ENCODE peak calls at places on chromosome 7, in ten cellular contexts. I, X, Y, K, M, T, Q, H, S and R are unnamed samples.

GRCh38 chr7:154942718-154943117 is 60.2 kb downstream of the PAXIP1 start:
- DNase-seq in K (no peak), X (no peak), Y (no peak), T (no peak), S (no peak), H (no peak), I (no peak), M (no peak), Q (no peak), R (no peak)

GRCh38 chr7:50591098-50591479 is 25.9 kb upstream of the DDC start:
- DNase-seq in S (no peak), Y (no peak), I (no peak), T (no peak), Q (no peak), K (no peak), X (no peak), H (no peak), M (no peak), R (no peak)

GRCh38 chr7:54116956-54117355 is 425.2 kb upstream of the VSTM2A start:
- DNase-seq in H (no peak), Q (no peak), X (no peak), I (no peak), M (no peak), T (no peak), K (no peak), Y (no peak), S (no peak), R (no peak)

GRCh38 chr7:41045556-41046123 is 657.2 kb downstream of the INHBA start:
- DNase-seq in X (no peak), H (no peak), S (peak), T (no peak), M (no peak), K (peak), Q (peak), Y (no peak), I (no peak), R (no peak)

GRCh38 chr7:17564678-17565209 is 266.3 kb downstream of the AHR start:
- DNase-seq in M (peak), T (no peak), I (no peak), S (no peak), X (no peak), Y (peak), Q (peak), H (no peak), K (no peak), R (no peak)

GRCh38 chr7:111089822-111090426 is 1.0 kb upstream of the LRRN3 start:
- DNase-seq in I (no peak), S (peak), H (peak), M (no peak), Y (peak), K (peak), T (peak), Q (peak), X (no peak), R (no peak)

GRCh38 chr7:36796850-36797618 is 72.7 kb upstream of the AOAH start:
- DNase-seq in S (no peak), I (no peak), K (no peak), Y (no peak), Q (no peak), H (no peak), T (no peak), M (no peak), X (no peak), R (no peak)

GRCh38 chr7:55191926-55192692 is 173.0 kb upstream of the LANCL2 start:
- DNase-seq in M (no peak), H (peak), Y (no peak), K (no peak), I (no peak), X (no peak), Q (no peak), S (no peak), T (peak), R (no peak)

GRCh38 chr7:158075633-158076001 is 512.0 kb downstream of the PTPRN2 start:
- DNase-seq in Q (no peak), K (no peak), S (no peak), M (no peak), X (no peak), Y (no peak), T (no peak), I (no peak), H (no peak), R (no peak)

GRCh38 chr7:52269669-52270068 is 765.8 kb upstream of the POM121L12 start:
- DNase-seq in Q (no peak), T (no peak), K (no peak), H (no peak), I (no peak), X (no peak), S (no peak), Y (no peak), M (no peak), R (no peak)

GRCh38 chr7:38276096-38276857 is 2.8 kb upstream of the TARP start:
- DNase-seq in M (peak), X (no peak), Q (no peak), Y (no peak), S (no peak), T (no peak), K (no peak), H (no peak), I (no peak), R (no peak)

GRCh38 chr7:26348234-26348851 is 56.7 kb downstream of the SNX10 start:
- DNase-seq in Y (no peak), K (no peak), I (no peak), Q (peak), X (no peak), M (no peak), H (no peak), S (no peak), T (no peak), R (no peak)

GRCh38 chr7:128863433-128863989 is 855 bp downstream of the ATP6V1F start:
- DNase-seq in I (peak), Y (peak), S (peak), X (peak), Q (peak), T (peak), M (peak), H (peak), K (peak), R (peak)

GRCh38 chr7:126083014-126083413 is 1153.4 kb upstream of the POT1 start:
- DNase-seq in Y (no peak), Q (no peak), M (no peak), S (no peak), T (no peak), K (no peak), X (no peak), I (no peak), H (no peak), R (no peak)

GRCh38 chr7:2019693-2020511 is 212.8 kb downstream of the MAD1L1 start:
- DNase-seq in K (no peak), I (no peak), T (peak), Q (no peak), S (peak), Y (peak), M (peak), H (peak), X (peak), R (peak)

GRCh38 chr7:155009570-155010157 is 6.7 kb upstream of the PAXIP1 start:
- DNase-seq in H (no peak), X (peak), Q (no peak), K (peak), S (peak), I (no peak), T (no peak), Y (peak), M (no peak), R (no peak)

GRCh38 chr7:23277359-23277989 is 21.7 kb upstream of the MALSU1 start:
- DNase-seq in I (peak), H (peak), X (peak), Y (peak), T (peak), K (peak), M (peak), S (peak), Q (peak), R (peak)

GRCh38 chr7:44630791-44631457 is 24.5 kb downstream of the OGDH start:
- DNase-seq in T (no peak), H (no peak), Y (no peak), S (no peak), M (no peak), I (no peak), X (no peak), Q (no peak), K (no peak), R (no peak)